ENCODE peak calls at places on chromosome 17, in four cellular contexts. J is A549, V is HFF-Myc, H is upper lobe of right lung. M is an unnamed sample.

GRCh38 chr17:10149573-10150399 is 48.6 kb downstream of the GAS7 start:
- DNase-seq in V (peak), H (no peak), J (no peak), M (peak)

GRCh38 chr17:75152971-75153853 is 1.1 kb downstream of the JPT1 start:
- DNase-seq in H (peak), V (no peak), J (peak), M (no peak)

GRCh38 chr17:67281053-67281452 is 36.1 kb upstream of the HELZ start:
- DNase-seq in V (no peak), H (no peak), J (no peak), M (no peak)

GRCh38 chr17:78313735-78314648 is 45.9 kb downstream of the SOCS3 start:
- DNase-seq in H (peak), J (peak), V (no peak), M (no peak)

GRCh38 chr17:50956750-50957523 is 90.8 kb upstream of the TOB1 start:
- DNase-seq in V (no peak), H (peak), J (peak), M (no peak)

GRCh38 chr17:19728114-19728495 is 11.7 kb upstream of the SLC47A2 start:
- DNase-seq in H (peak), J (no peak), V (no peak), M (no peak)

GRCh38 chr17:64614266-64615011 is 47.7 kb downstream of the SMURF2 start:
- DNase-seq in V (no peak), J (no peak), H (no peak), M (no peak)

GRCh38 chr17:40996829-40997228 is 2.9 kb upstream of the KRTAP3-3 start:
- DNase-seq in H (no peak), V (no peak), J (no peak), M (no peak)

GRCh38 chr17:78172284-78173024 is 4.1 kb downstream of the SYNGR2 start:
- DNase-seq in V (no peak), H (peak), J (no peak), M (no peak)

GRCh38 chr17:78127240-78127887 is 1.2 kb downstream of the TMC6 start:
- DNase-seq in V (no peak), J (no peak), H (peak), M (no peak)

GRCh38 chr17:32792207-32792606 is 84.7 kb downstream of the MYO1D start:
- DNase-seq in J (no peak), H (no peak), V (no peak), M (no peak)

GRCh38 chr17:21505819-21506815 is 130.0 kb downstream of the KCNJ12 start:
- DNase-seq in H (no peak), J (no peak), V (no peak), M (no peak)

GRCh38 chr17:37438141-37438540 is 31.5 kb downstream of the TADA2A start:
- DNase-seq in J (no peak), H (no peak), V (no peak), M (no peak)

GRCh38 chr17:17285951-17286350 is 4.9 kb upstream of the COPS3 start:
- DNase-seq in J (no peak), V (no peak), H (no peak), M (no peak)

GRCh38 chr17:43662432-43663141 is 865 bp upstream of the MEOX1 start:
- DNase-seq in H (no peak), V (no peak), J (no peak), M (no peak)

GRCh38 chr17:7523033-7523432 is 25.8 kb upstream of the TNFSF12 start:
- DNase-seq in J (no peak), H (peak), V (no peak), M (no peak)

GRCh38 chr17:38750312-38751121 is 2.0 kb upstream of the PSMB3 start:
- DNase-seq in V (no peak), H (no peak), J (no peak), M (no peak)

GRCh38 chr17:40557531-40558299 is 7.6 kb downstream of the CCR7 start:
- DNase-seq in H (peak), J (no peak), V (no peak), M (no peak)

GRCh38 chr17:77735051-77735340 is 223.5 kb upstream of the TNRC6C start:
- DNase-seq in J (no peak), V (no peak), H (no peak), M (no peak)

GRCh38 chr17:2337152-2337810 is at the start of gene SGSM2:
- DNase-seq in H (peak), V (no peak), J (peak), M (peak)

GRCh38 chr17:68733241-68734176 is 132.3 kb upstream of the FAM20A start:
- DNase-seq in J (no peak), H (no peak), V (peak), M (peak)

GRCh38 chr17:66716236-66717026 is 118.5 kb upstream of the CACNG5 start:
- DNase-seq in V (no peak), H (no peak), J (no peak), M (no peak)

GRCh38 chr17:51662204-51663056 is 402.1 kb downstream of the UTP18 start:
- DNase-seq in J (no peak), H (no peak), V (no peak), M (no peak)

GRCh38 chr17:28045304-28045703 is 2.8 kb downstream of the NLK start:
- DNase-seq in V (no peak), H (no peak), J (no peak), M (no peak)

GRCh38 chr17:28041844-28042656 is 427 bp upstream of the NLK start:
- DNase-seq in J (peak), H (no peak), V (peak), M (no peak)

GRCh38 chr17:28042657-28042720 is at the start of gene NLK:
- DNase-seq in V (no peak), J (no peak), H (no peak), M (no peak)

GRCh38 chr17:28042721-28043291 is 329 bp downstream of the NLK start:
- DNase-seq in V (no peak), H (no peak), J (no peak), M (no peak)

DNA sequence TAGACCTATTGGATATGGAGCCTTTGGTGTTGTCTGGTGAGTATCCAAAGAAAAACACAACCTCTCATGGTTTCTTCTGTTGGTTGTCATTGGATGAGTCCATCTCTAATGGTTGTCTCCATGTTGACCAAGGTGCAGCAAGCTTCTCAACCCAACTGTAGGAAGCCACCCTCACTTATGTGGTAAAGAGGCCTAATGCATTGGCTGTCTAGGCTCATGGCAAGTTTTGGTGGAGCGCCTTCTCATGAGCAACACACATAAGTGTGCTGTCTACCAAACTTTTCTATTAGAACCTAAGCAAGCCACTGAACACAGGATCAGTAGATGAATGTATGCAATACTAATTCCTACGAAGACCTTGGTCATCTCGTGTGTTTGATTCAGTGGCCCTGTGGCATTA is 819 bp downstream of the NLK start:
- DNase-seq in V (no peak), J (no peak), H (no peak), M (no peak)
- H3K4me3 ChIP-seq in V (peak), J (no peak), H (peak), M (no peak)

DNA sequence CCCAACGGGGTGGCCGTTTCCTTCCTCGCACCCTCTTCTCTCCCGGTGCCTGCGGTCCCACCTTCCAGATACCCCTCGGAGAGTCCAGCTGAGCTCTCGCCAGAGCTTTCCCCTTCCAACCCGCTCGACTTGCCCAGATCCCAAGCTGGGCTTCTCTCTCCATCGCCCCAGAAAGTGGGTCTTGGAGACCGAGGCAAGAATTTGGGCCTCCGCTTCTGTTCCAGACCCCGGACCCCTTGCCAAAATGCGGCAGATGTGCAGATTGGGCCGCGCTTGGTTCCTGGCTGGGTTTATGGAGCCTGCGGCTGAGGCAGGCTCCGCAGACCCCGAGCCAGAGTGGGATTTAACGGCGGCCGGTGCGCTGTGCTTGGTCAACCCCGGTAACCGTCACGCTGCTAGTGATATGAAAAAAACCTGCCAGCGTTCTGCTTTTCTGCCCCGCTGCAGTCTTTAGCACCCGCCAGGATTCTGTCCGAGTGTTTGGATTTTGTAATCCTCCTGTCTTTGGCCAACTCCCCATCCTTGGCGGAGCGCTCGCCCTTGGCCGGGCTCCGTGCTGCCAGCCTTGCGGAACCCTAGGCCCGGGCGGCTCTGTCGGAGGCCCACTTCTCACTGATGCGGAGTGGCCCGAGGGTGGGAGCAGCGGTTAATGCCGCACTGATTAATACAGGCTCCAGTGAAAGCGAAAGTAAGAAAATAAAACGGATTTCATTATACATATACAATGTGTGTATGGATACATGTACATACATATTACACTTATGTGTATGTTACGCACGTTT is 754 bp upstream of the SLFN11 start:
- DNase-seq in H (peak), V (no peak), J (peak), M (no peak)
- H3K4me3 ChIP-seq in H (peak), V (peak), J (peak), M (peak)

GRCh38 chr17:15298176-15298575 is 33.0 kb upstream of the PMP22 start:
- DNase-seq in V (no peak), J (no peak), H (no peak), M (peak)
- H3K4me3 ChIP-seq in V (no peak), J (no peak), H (no peak), M (no peak)

GRCh38 chr17:79803997-79804855 is 7.3 kb upstream of the CBX8 start:
- DNase-seq in V (no peak), H (no peak), J (no peak), M (no peak)
- H3K4me3 ChIP-seq in V (no peak), H (no peak), J (no peak), M (no peak)

DNA sequence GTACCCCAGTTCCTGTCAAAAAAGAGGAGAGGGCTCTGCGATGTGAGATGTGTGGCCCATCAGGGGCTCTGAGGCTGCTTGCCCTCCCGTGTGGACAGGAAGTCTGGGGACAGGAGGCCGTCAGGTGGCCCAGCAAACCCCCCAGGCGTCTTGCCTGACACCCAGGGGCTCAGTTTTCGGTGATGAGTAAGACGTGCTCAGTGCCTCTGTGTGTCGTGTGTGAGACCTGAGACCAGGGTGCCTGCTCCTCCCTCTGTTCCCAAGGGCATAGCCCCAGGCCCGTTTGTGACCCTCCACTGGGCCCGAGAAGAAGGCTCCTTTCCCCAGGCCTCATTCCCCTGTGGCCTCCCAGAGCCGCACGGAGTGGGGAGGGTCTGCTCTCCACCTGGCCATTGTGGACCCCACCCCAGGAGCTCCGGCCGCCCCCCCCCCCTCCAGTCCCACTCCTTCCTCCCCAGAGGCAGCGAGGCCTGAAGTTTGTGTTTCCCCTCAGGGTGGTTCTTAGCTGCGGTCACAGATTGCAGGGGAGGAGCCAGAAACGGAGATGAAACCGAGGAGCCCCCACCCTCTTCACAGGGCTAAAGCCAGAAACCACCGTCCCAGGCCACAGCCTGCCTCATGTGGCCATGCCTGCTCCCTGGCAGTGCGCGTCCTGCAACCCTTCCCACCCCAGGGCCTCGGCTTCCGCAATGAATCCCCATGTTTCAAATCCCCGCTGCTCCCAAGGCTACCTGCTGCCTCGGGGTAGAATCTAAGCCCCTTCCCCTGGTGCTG is 4.9 kb upstream of the ACTG1 start:
- DNase-seq in V (no peak), J (no peak), H (peak), M (no peak)
- H3K4me3 ChIP-seq in V (no peak), J (no peak), H (no peak), M (no peak)